ENCODE peak calls at places on chromosome 20, in seven cellular contexts. S is GM06990, R is type B pancreatic cell, U is bronchial epithelial cell, Q is mesothelial cell of epicardium, C is epithelial cell of esophagus, P is PC-9. Y is an unnamed sample.

GRCh38 chr20:214383-214782 is 12.7 kb upstream of the DEFB129 start:
- DNase-seq in S (no peak), R (no peak), U (no peak), Q (no peak), C (no peak), P (no peak), Y (no peak)

GRCh38 chr20:2300420-2300819 is 4.6 kb downstream of the TGM3 start:
- DNase-seq in S (no peak), R (no peak), U (no peak), Q (no peak), C (no peak), P (no peak), Y (no peak)

GRCh38 chr20:7627734-7628663 is 312.3 kb downstream of the HAO1 start:
- DNase-seq in S (no peak), R (no peak), U (peak), Q (no peak), C (peak), P (no peak), Y (no peak)

GRCh38 chr20:13486694-13487093 is 152.0 kb downstream of the TASP1 start:
- DNase-seq in S (no peak), R (no peak), U (no peak), Q (no peak), C (no peak), P (no peak), Y (no peak)

GRCh38 chr20:18504479-18505060 is 3.2 kb upstream of the SEC23B start:
- DNase-seq in S (no peak), R (no peak), U (no peak), Q (no peak), C (no peak), P (no peak), Y (no peak)

GRCh38 chr20:43189614-43190331 is at the start of gene PTPRT:
- DNase-seq in S (no peak), R (no peak), U (no peak), Q (no peak), C (no peak), P (no peak), Y (no peak)

GRCh38 chr20:36462440-36463211 is 78.7 kb upstream of the MYL9 start:
- DNase-seq in S (peak), R (no peak), U (peak), Q (no peak), C (peak), P (no peak), Y (no peak)

GRCh38 chr20:31523361-31524283 is 9.4 kb downstream of the HM13 start:
- DNase-seq in S (no peak), R (no peak), U (no peak), Q (no peak), C (no peak), P (no peak), Y (no peak)

GRCh38 chr20:5652626-5653573 is 97.3 kb upstream of the SHLD1 start:
- DNase-seq in S (no peak), R (no peak), U (peak), Q (no peak), C (peak), P (peak), Y (no peak)

GRCh38 chr20:4022386-4023350 is 7.3 kb upstream of the RNF24 start:
- DNase-seq in S (no peak), R (no peak), U (no peak), Q (no peak), C (no peak), P (no peak), Y (no peak)

GRCh38 chr20:2659547-2659946 is 4.5 kb downstream of the IDH3B start:
- DNase-seq in S (no peak), R (no peak), U (no peak), Q (no peak), C (no peak), P (no peak), Y (no peak)

GRCh38 chr20:48455606-48456360 is 372.0 kb downstream of the PREX1 start:
- DNase-seq in S (no peak), R (no peak), U (peak), Q (no peak), C (no peak), P (no peak), Y (no peak)

GRCh38 chr20:61099786-61100185 is 152.3 kb upstream of the CDH4 start:
- DNase-seq in S (no peak), R (no peak), U (no peak), Q (no peak), C (no peak), P (no peak), Y (no peak)

GRCh38 chr20:25856256-25856884 is 159.7 kb upstream of the ZNF337 start:
- DNase-seq in S (no peak), R (no peak), U (no peak), Q (no peak), C (no peak), P (no peak), Y (no peak)

GRCh38 chr20:16397053-16397452 is 176.2 kb downstream of the KIF16B start:
- DNase-seq in S (no peak), R (no peak), U (no peak), Q (no peak), C (no peak), P (no peak), Y (no peak)

GRCh38 chr20:1633535-1633934 is 13.7 kb upstream of the SIRPB1 start:
- DNase-seq in S (no peak), R (no peak), U (peak), Q (no peak), C (no peak), P (peak), Y (no peak)

GRCh38 chr20:63642518-63643247 is 10.5 kb downstream of the STMN3 start:
- DNase-seq in S (no peak), R (no peak), U (no peak), Q (no peak), C (peak), P (peak), Y (no peak)

GRCh38 chr20:49427751-49428518 is 54.5 kb downstream of the KCNB1 start:
- DNase-seq in S (no peak), R (no peak), U (no peak), Q (no peak), C (no peak), P (no peak), Y (no peak)

GRCh38 chr20:19769516-19769915 is 11.5 kb downstream of the RIN2 start:
- DNase-seq in S (no peak), R (peak), U (no peak), Q (no peak), C (no peak), P (no peak), Y (no peak)

GRCh38 chr20:17828598-17829144 is 128.9 kb downstream of the BANF2 start:
- DNase-seq in S (no peak), R (no peak), U (no peak), Q (no peak), C (no peak), P (no peak), Y (no peak)

GRCh38 chr20:13349240-13349604 is 128.1 kb downstream of the ISM1 start:
- DNase-seq in S (no peak), R (no peak), U (no peak), Q (no peak), C (no peak), P (no peak), Y (no peak)

GRCh38 chr20:46090095-46090388 is 280 bp upstream of the NCOA5 start:
- DNase-seq in S (no peak), R (no peak), U (no peak), Q (no peak), C (no peak), P (no peak), Y (no peak)

GRCh38 chr20:46088409-46089075 is 1.2 kb downstream of the NCOA5 start:
- DNase-seq in S (no peak), R (no peak), U (peak), Q (no peak), C (peak), P (peak), Y (no peak)

GRCh38 chr20:46087161-46087560 is 2.6 kb downstream of the NCOA5 start:
- DNase-seq in S (no peak), R (no peak), U (peak), Q (no peak), C (no peak), P (no peak), Y (no peak)

GRCh38 chr20:46089076-46089337 is 755 bp downstream of the NCOA5 start:
- DNase-seq in S (no peak), R (no peak), U (peak), Q (no peak), C (no peak), P (no peak), Y (no peak)

GRCh38 chr20:46089338-46090094 is at the start of gene NCOA5:
- DNase-seq in S (peak), R (peak), U (peak), Q (peak), C (peak), P (peak), Y (peak)
- TF ChIP-seq CTCF in S (no peak), R (no peak), U (peak), Q (no peak), C (no peak), P (no peak), Y (no peak)

DNA sequence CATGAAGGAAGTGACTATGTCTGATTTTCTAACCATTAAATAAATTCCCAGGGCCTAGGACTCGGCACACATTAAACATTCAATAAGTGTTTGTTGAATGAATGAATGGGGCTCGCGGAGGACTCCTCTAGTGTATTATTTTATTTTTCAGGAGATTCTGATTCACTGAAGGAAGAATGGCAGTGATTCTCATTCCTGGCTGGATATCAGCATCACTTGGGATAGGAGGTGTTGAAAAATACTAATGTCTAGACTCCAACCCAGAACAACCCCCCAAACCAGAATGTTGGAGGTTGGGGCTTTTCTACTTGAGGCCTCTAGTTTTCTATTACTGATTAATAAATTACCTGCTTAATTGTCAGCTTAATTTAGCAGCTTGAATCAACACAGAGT is 195.4 kb downstream of the BTBD3 start:
- DNase-seq in S (no peak), R (no peak), U (no peak), Q (no peak), C (no peak), P (no peak), Y (no peak)
- TF ChIP-seq CTCF in S (no peak), R (no peak), U (no peak), Q (no peak), C (no peak), P (no peak), Y (no peak)

GRCh38 chr20:38115896-38116295 is 49.2 kb downstream of the TGM2 start:
- DNase-seq in S (no peak), R (no peak), U (no peak), Q (no peak), C (no peak), P (no peak), Y (no peak)

GRCh38 chr20:38113401-38114325 is 51.4 kb downstream of the TGM2 start:
- DNase-seq in S (no peak), R (peak), U (no peak), Q (no peak), C (peak), P (peak), Y (no peak)

GRCh38 chr20:38116409-38117165 is 48.5 kb downstream of the TGM2 start:
- DNase-seq in S (no peak), R (no peak), U (peak), Q (no peak), C (peak), P (no peak), Y (no peak)

GRCh38 chr20:38114353-38114791 is 50.7 kb downstream of the TGM2 start:
- DNase-seq in S (no peak), R (no peak), U (peak), Q (no peak), C (peak), P (no peak), Y (no peak)

DNA sequence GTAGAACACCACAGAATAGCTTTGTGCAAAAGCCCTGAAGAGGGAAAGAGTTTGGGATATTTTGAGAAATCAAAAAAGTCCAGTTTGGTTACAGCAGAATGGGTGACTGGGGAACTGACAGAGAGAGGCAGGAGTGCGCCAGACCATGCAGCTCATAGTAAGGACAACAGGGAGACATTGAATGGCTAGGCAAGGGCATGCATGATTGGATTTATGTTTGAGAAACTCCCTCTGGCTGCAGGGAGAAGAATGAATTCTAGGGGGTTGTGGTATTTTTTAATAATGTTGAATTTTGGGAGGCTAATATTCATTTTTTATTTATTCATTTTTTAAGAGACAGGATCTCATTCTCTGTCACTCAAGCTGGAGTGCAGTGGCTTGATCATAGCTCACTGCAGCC is 49.9 kb downstream of the TGM2 start:
- DNase-seq in S (no peak), R (no peak), U (no peak), Q (no peak), C (no peak), P (no peak), Y (no peak)
- TF ChIP-seq CTCF in S (no peak), R (peak), U (no peak), Q (no peak), C (no peak), P (no peak), Y (peak)

GRCh38 chr20:44448753-44449546 is 26.7 kb upstream of the TTPAL start:
- DNase-seq in S (peak), R (no peak), U (peak), Q (no peak), C (peak), P (no peak), Y (no peak)
- TF ChIP-seq CTCF in S (peak), R (peak), U (peak), Q (peak), C (peak), P (peak), Y (peak)

DNA sequence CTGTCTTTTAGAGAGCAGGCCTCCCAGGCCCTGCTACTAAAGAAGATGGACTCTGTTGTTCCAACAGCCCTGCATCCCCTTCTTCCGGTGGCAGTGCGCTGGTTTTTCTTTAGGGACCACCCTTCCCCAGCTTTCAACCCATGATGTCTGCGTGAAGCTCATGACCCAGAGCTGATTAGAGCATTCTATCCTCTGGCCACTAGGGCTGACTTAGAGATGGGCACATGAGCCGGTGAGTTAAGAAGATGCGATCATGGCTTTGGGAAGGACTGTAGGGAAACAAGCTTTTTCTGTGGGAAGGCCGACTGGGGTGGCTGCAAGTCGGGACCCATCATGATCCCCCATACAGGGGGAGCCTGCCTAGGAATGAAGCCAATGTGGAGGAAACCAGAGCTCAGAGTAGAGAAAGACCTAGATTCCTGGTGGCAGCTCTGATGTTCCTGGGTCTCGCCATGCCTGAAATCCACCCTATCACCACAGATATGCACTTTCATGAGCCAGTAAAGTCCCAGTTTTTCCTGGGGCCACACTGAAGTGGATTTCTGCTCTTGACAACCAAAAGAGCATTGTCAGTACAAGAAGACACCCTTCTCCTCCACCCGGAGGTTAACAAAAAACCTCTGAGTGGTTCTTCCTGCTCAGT is 29.1 kb upstream of the STX16 start:
- DNase-seq in S (no peak), R (no peak), U (no peak), Q (no peak), C (no peak), P (no peak), Y (no peak)
- TF ChIP-seq CTCF in S (peak), R (peak), U (peak), Q (no peak), C (no peak), P (no peak), Y (no peak)

Y was measured in kidney epithelial cell.